ENCODE peak calls at places on chromosome 18, in four cellular contexts. S, V, Q and P are unnamed samples.

GRCh38 chr18:63457987-63458386 is 18.8 kb upstream of the SERPINB5 start:
- DNase-seq in Q (no peak), V (no peak), S (no peak), P (no peak)

GRCh38 chr18:421236-422155 is 79.0 kb downstream of the COLEC12 start:
- DNase-seq in V (no peak), S (no peak), Q (no peak), P (peak)

GRCh38 chr18:44453505-44453904 is 227.2 kb upstream of the SETBP1 start:
- DNase-seq in S (no peak), Q (no peak), V (no peak), P (no peak)

GRCh38 chr18:49243391-49243790 is 217.1 kb downstream of the DYM start:
- DNase-seq in Q (no peak), S (no peak), V (no peak), P (no peak)

GRCh38 chr18:7467708-7468466 is 99.2 kb upstream of the PTPRM start:
- DNase-seq in Q (peak), V (no peak), S (no peak), P (peak)

GRCh38 chr18:56382541-56382940 is 255.9 kb downstream of the TXNL1 start:
- DNase-seq in V (no peak), Q (no peak), S (no peak), P (no peak)

GRCh38 chr18:44949967-44950366 is 269.3 kb downstream of the SETBP1 start:
- DNase-seq in S (no peak), Q (no peak), V (no peak), P (no peak)

GRCh38 chr18:74289137-74289536 is 2.6 kb downstream of the CYB5A start:
- DNase-seq in S (no peak), V (no peak), Q (no peak), P (no peak)

GRCh38 chr18:47417807-47418206 is 166.3 kb upstream of the SKOR2 start:
- DNase-seq in V (no peak), S (no peak), Q (no peak), P (no peak)

GRCh38 chr18:74351354-74351753 is 35.7 kb downstream of the C18orf63 start:
- DNase-seq in S (no peak), V (no peak), Q (no peak), P (no peak)

GRCh38 chr18:62128157-62128556 is 58.7 kb downstream of the PIGN start:
- DNase-seq in Q (no peak), V (no peak), S (no peak), P (no peak)

GRCh38 chr18:5890606-5891360 is 4.5 kb downstream of the TMEM200C start:
- DNase-seq in V (peak), S (no peak), Q (no peak), P (peak)

GRCh38 chr18:37575646-37576045 is 10.0 kb upstream of the CELF4 start:
- DNase-seq in S (no peak), V (no peak), Q (no peak), P (no peak)

GRCh38 chr18:34866310-34866709 is 156.2 kb downstream of the DTNA start:
- DNase-seq in Q (no peak), V (no peak), S (no peak), P (no peak)

GRCh38 chr18:9096013-9096383 is 6.5 kb upstream of the NDUFV2 start:
- DNase-seq in S (no peak), Q (no peak), V (no peak), P (no peak)

GRCh38 chr18:12036201-12036751 is 55.0 kb downstream of the IMPA2 start:
- DNase-seq in V (no peak), S (no peak), Q (no peak), P (no peak)

GRCh38 chr18:49277395-49278036 is 182.9 kb downstream of the DYM start:
- DNase-seq in V (no peak), S (no peak), Q (no peak), P (no peak)

GRCh38 chr18:73768043-73768442 is 379.6 kb downstream of the FBXO15 start:
- DNase-seq in S (no peak), Q (no peak), V (no peak), P (no peak)

GRCh38 chr18:69400253-69400975 is at the start of gene DOK6:
- DNase-seq in S (no peak), Q (no peak), V (peak), P (peak)

GRCh38 chr18:46071615-46071893 is 506 bp downstream of the PSTPIP2 start:
- DNase-seq in V (no peak), Q (peak), S (no peak), P (no peak)

DNA sequence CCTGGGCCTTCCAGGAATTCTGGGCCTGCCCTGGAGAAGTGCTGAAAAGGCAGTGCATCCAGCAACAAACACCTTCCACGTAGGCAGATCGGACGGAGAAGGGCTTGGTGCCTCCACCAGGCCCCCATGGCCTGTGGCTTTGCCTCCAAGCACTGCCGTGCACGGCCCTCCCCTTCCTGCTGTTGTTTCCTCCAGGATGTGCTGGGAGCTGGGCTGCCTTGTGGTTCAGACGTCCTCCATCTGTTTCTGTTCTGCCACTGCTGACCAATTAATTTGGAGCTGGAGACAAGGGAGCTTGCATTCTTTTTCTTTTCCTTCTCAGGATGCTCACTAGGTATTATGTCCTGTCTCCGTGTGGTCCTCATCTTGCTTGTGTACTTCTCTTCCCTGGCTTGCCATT is 197.0 kb downstream of the HRH4 start:
- DNase-seq in V (no peak), S (no peak), Q (no peak), P (no peak)
- TF ChIP-seq ZBTB33 in V (no peak), S (no peak), Q (no peak), P (no peak)

GRCh38 chr18:2920027-2920426 is 73.2 kb downstream of the EMILIN2 start:
- DNase-seq in Q (no peak), S (no peak), V (no peak), P (no peak)
- TF ChIP-seq FOXM1 in Q (no peak), S (no peak), V (no peak), P (no peak)

GRCh38 chr18:31274915-31275314 is 43.0 kb upstream of the DSG1 start:
- DNase-seq in V (no peak), S (no peak), Q (peak), P (peak)
- TF ChIP-seq POLR2AphosphoS5 in V (no peak), S (no peak), Q (no peak), P (no peak)

DNA sequence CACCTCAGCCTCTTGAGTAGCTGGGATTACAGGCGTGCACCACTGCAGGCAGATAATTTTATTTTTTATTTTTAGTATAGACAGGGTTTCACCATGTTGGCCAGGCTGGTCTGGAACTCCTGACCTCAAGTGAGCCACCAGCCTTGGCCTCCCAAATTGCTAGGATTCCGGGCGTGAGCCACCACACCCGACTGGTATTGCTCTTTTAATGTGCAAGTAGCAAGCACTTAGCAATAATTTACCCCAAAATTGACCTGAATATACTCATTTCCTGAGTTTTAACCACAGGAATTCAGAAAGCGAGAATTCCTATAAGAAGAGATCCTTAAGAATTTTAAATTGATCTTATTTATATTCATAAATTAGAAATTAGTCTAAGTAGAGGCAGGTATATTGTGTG is 169.1 kb downstream of the CDH2 start:
- DNase-seq in Q (no peak), S (no peak), V (no peak), P (no peak)
- TF ChIP-seq ZBTB33 in Q (no peak), S (no peak), V (no peak), P (no peak)

DNA sequence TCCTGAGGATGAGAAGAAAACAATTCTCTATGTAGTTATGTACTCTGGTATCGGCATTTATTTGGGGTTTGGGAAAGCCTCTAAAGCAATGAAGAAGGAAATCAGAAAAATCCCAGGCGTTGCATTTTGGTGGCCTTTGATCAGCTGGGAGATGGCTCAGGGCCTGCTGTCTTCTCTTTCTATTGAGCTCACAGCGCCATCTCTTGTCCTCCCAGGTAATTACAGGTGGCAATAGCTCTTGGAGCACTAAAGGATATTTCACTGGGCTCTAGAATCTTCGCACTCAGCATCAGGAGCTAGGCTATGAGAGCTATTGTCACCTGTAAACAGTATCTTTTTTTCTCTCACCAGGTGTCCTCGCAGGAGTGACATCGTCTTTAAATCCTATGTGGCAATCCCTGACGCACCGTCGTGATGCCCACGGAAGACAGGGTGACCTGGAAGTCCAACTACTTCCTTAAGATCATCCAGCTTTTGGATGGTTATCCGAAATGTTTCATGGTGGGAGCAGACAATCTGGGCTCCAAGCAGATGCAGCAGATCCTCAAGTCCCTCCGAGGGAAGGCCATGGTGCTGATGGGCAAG is 76.1 kb upstream of the PMAIP1 start:
- DNase-seq in Q (peak), V (peak), S (no peak), P (peak)
- TF ChIP-seq FOXM1 in Q (no peak), V (no peak), S (no peak), P (no peak)

DNA sequence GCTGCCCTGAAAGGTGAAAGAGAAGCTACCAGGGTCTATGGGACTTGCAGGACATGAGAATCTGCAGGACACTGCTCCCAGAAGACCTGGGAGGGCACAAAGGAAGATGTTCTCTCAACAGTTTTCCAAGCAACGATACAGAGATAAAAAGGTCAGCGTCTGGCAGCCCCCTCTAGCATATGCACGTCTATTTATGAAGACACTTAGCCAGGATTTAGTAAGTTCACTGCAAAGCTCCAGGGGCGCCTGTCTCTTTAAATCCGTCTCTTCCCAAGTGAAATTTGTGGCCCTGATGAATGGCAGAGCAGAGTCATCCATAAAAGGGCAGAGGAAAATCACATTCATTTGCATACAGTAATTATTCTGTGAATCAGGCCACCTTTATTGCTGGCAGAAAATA is 390.8 kb upstream of the SMIM21 start:
- DNase-seq in V (no peak), Q (no peak), S (no peak), P (no peak)
- TF ChIP-seq POLR2AphosphoS5 in V (no peak), Q (no peak), S (no peak), P (no peak)